ENCODE peak calls at places on chromosomes 4 and X, in ten cellular contexts. B is body of pancreas; X is CD4-positive, CD25-positive, alpha-beta regulatory T cell; R is heart right ventricle; J is stomach; Z is MM.1S; L is psoas muscle; O is Caco-2; S is CD4-positive, alpha-beta memory T cell; N is mammary epithelial cell. W is an unnamed sample. For H3K9me3, the result is how much of the 10 kb centered on the place peaks cover.

GRCh38 chr4:692771-693554 is 4.0 kb upstream of the SLC49A3 start:
- DNase-seq in Z (no peak), R (no peak), L (no peak), O (no peak), B (no peak), S (no peak), X (no peak), J (no peak), N (no peak), W (no peak)

GRCh38 chr4:87130985-87131753 is 89.2 kb downstream of the KLHL8 start:
- DNase-seq in J (no peak), O (no peak), R (no peak), N (no peak), L (no peak), B (no peak), X (no peak), Z (no peak), S (no peak), W (no peak)

GRCh38 chrX:17415242-17415815 is 40.3 kb downstream of the NHS start:
- DNase-seq in O (no peak), R (no peak), S (no peak), N (no peak), J (no peak), X (no peak), B (no peak), L (no peak), Z (no peak), W (no peak)

GRCh38 chr4:152970102-152970820 is 34.1 kb downstream of the FHDC1 start:
- DNase-seq in O (no peak), Z (no peak), J (no peak), S (no peak), B (no peak), L (no peak), N (peak), X (no peak), R (no peak), W (no peak)

GRCh38 chr4:10656988-10657387 is 27.6 kb downstream of the CLNK start:
- DNase-seq in Z (no peak), R (no peak), B (no peak), S (no peak), X (no peak), O (peak), L (no peak), J (no peak), N (peak), W (no peak)

GRCh38 chrX:6849711-6850415 is 297.6 kb upstream of the STS start:
- DNase-seq in B (no peak), O (peak), S (no peak), Z (no peak), L (no peak), R (no peak), X (no peak), J (no peak), N (peak), W (no peak)

GRCh38 chr4:183905593-183906485 is 732 bp downstream of the STOX2 start:
- DNase-seq in O (peak), J (peak), L (peak), B (peak), S (no peak), X (no peak), N (peak), R (peak), Z (no peak), W (no peak)

GRCh38 chrX:139932077-139932900 is 564 bp downstream of the ATP11C start:
- DNase-seq in S (peak), R (peak), N (peak), J (peak), B (peak), X (peak), L (peak), O (peak), Z (peak), W (peak)

GRCh38 chr4:155106629-155107028 is 101.8 kb upstream of the NPY2R start:
- DNase-seq in X (no peak), J (no peak), Z (no peak), R (no peak), N (no peak), B (no peak), O (no peak), S (no peak), L (no peak), W (no peak)

GRCh38 chrX:45083314-45083713 is 117.4 kb downstream of the DIPK2B start:
- DNase-seq in B (no peak), J (no peak), L (no peak), S (no peak), N (no peak), X (no peak), O (no peak), R (no peak), Z (peak), W (no peak)

GRCh38 chrX:33138677-33139249 is 72.6 kb downstream of the DMD start:
- DNase-seq in J (no peak), R (no peak), X (no peak), N (no peak), B (no peak), Z (no peak), S (no peak), L (no peak), O (no peak), W (no peak)

GRCh38 chr4:30825008-30825765 is 105.0 kb downstream of the PCDH7 start:
- DNase-seq in N (peak), B (no peak), R (no peak), L (no peak), J (no peak), X (no peak), O (no peak), S (no peak), Z (no peak), W (no peak)

GRCh38 chr4:48025005-48025404 is 8.4 kb downstream of the NIPAL1 start:
- DNase-seq in O (no peak), Z (no peak), S (no peak), N (no peak), X (no peak), J (no peak), B (no peak), L (no peak), R (no peak), W (no peak)

GRCh38 chrX:133660356-133660755 is 245.1 kb upstream of the GPC4 start:
- DNase-seq in S (no peak), R (no peak), L (no peak), B (peak), O (no peak), Z (no peak), J (no peak), N (peak), X (no peak), W (no peak)

GRCh38 chrX:13043938-13044337 is 482 bp downstream of the FAM9C start:
- DNase-seq in O (no peak), Z (no peak), B (no peak), N (no peak), S (no peak), J (no peak), L (no peak), R (no peak), X (no peak), W (no peak)

GRCh38 chrX:84046403-84046984 is 141.5 kb downstream of the RPS6KA6 start:
- DNase-seq in X (peak), S (peak), J (peak), B (peak), O (peak), L (no peak), N (peak), Z (peak), R (no peak), W (no peak)

GRCh38 chr4:113979157-113979972 is at the start of gene ARSJ:
- DNase-seq in R (peak), N (peak), S (no peak), L (peak), J (peak), X (no peak), B (peak), Z (no peak), O (peak), W (peak)

GRCh38 chr4:95507147-95507546 is 41.6 kb downstream of the UNC5C start:
- DNase-seq in N (no peak), X (no peak), S (no peak), L (no peak), B (no peak), Z (no peak), O (no peak), R (no peak), J (no peak), W (no peak)

GRCh38 chrX:2967998-2968909 is 38.1 kb upstream of the ARSH start:
- DNase-seq in N (peak), Z (no peak), J (no peak), R (peak), S (no peak), L (no peak), O (peak), X (no peak), B (peak), W (no peak)

GRCh38 chr4:140243345-140243753 is 89.4 kb upstream of the MAML3 start:
- DNase-seq in O (peak), J (peak), S (no peak), Z (no peak), R (no peak), X (peak), B (peak), L (no peak), N (no peak), W (no peak)

GRCh38 chr4:157014621-157015591 is 43.3 kb upstream of the PDGFC start:
- DNase-seq in N (peak), S (no peak), L (no peak), B (no peak), O (no peak), R (no peak), X (no peak), Z (no peak), J (no peak), W (no peak)

GRCh38 chrX:134431894-134432293 is 28.1 kb upstream of the HPRT1 start:
- DNase-seq in J (no peak), Z (no peak), R (no peak), N (peak), L (no peak), X (no peak), B (no peak), S (no peak), O (no peak), W (no peak)

GRCh38 chr4:24853142-24853541 is 57.8 kb downstream of the SOD3 start:
- DNase-seq in J (no peak), O (no peak), Z (no peak), B (no peak), R (no peak), S (no peak), X (no peak), N (no peak), L (no peak), W (no peak)

GRCh38 chrX:30822719-30823118 is 66.3 kb downstream of the TAB3 start:
- DNase-seq in S (no peak), O (no peak), J (no peak), L (no peak), B (no peak), N (no peak), X (no peak), R (no peak), Z (no peak), W (no peak)

GRCh38 chr4:4727536-4727935 is 131.9 kb upstream of the MSX1 start:
- DNase-seq in B (no peak), R (no peak), S (no peak), X (no peak), N (no peak), Z (no peak), L (no peak), O (no peak), J (no peak), W (no peak)

GRCh38 chr4:10971800-10972398 is 287.3 kb upstream of the CLNK start:
- DNase-seq in J (no peak), O (no peak), X (no peak), B (no peak), R (no peak), Z (no peak), N (peak), L (no peak), S (no peak), W (no peak)

GRCh38 chr4:14925471-14925870 is 76.8 kb upstream of the CPEB2 start:
- DNase-seq in O (no peak), X (no peak), L (no peak), J (no peak), R (no peak), N (no peak), Z (no peak), S (no peak), B (no peak), W (no peak)

GRCh38 chr4:92678292-92678691 is 374.5 kb downstream of the GRID2 start:
- DNase-seq in L (no peak), O (no peak), N (no peak), B (no peak), R (no peak), J (no peak), S (no peak), X (no peak), Z (no peak), W (no peak)

GRCh38 chr4:48899950-48900349 is 6.6 kb downstream of the OCIAD2 start:
- DNase-seq in S (no peak), X (no peak), N (no peak), R (no peak), L (no peak), Z (no peak), B (no peak), O (no peak), J (no peak), W (no peak)

GRCh38 chr4:6701371-6701770 is 7.7 kb downstream of the S100P start:
- DNase-seq in X (peak), B (no peak), N (no peak), J (no peak), L (no peak), O (peak), Z (no peak), R (no peak), S (no peak), W (no peak)

GRCh38 chr4:7649741-7650531 is 215.2 kb upstream of the PSAPL1 start:
- DNase-seq in S (peak), L (peak), Z (no peak), N (peak), X (peak), R (no peak), J (no peak), O (no peak), B (no peak), W (peak)

GRCh38 chr4:113809313-113809712 is 47.8 kb upstream of the CAMK2D start:
- DNase-seq in S (no peak), B (no peak), O (no peak), X (no peak), R (peak), N (peak), L (peak), J (no peak), Z (no peak), W (no peak)

DNA sequence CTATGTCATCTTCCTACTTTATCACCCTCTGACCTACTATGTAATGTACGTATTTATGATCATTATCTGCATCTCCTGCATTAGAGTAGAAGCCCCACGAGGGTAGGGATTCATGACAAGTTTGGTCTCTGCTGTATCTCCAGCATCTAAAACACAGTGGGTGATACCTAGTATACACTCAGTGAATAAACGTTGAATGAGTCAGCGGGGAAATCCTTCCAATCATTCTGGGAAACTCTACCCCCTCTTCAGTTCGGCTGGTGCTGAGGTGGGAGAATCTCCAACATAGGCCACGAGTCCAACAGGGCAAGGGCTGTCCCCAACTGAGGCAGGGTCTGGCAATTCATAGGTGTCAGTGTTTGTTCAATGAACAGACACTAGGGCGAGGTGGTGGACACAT is 74.4 kb upstream of the EFNB1 start:
- DNase-seq in L (no peak), Z (no peak), O (no peak), J (no peak), N (no peak), S (no peak), R (no peak), X (no peak), B (no peak), W (no peak)
- H3K9me3 ChIP-seq in L (under half), Z (under half), O (under half), J (under half), N (under half), S (under half), R (under half), X (under half), B (under half), W (under half)

GRCh38 chrX:67207912-67208311 is 335.9 kb upstream of the AR start:
- DNase-seq in R (no peak), O (no peak), S (no peak), B (no peak), J (no peak), L (no peak), Z (peak), X (no peak), N (no peak), W (no peak)
- H3K9me3 ChIP-seq in R (under half), O (under half), S (under half), B (under half), J (under half), L (under half), Z (under half), X (under half), N (under half), W (under half)

DNA sequence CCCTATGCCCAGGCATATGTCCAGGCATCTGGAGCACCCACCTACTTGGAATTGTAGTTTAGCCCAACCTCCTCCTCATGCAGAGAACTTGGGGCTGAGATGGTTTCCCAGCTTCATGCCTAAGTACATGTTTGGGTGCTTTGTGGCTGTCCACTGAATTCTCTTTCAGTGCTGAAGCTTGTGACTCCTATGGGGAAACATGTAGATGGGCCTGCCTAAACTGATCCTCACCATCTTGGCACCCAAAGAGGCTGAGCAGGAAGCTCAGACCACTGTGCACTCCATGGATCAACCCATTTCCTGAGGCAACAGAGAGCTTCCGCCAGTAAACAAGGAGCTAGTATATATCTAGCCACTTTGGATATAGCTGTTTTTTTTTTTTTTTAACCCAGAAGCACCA is 2733.7 kb downstream of the PCDH7 start:
- DNase-seq in X (no peak), O (no peak), B (no peak), Z (no peak), N (no peak), S (no peak), L (no peak), J (no peak), R (no peak), W (no peak)
- H3K9me3 ChIP-seq in X (under half), O (under half), B (under half), Z (under half), N (under half), S (under half), L (under half), J (under half), R (under half), W (under half)

GRCh38 chrX:79161655-79162054 is 17.2 kb downstream of the GPR174 start:
- DNase-seq in O (no peak), S (peak), X (peak), B (no peak), J (no peak), N (no peak), L (no peak), R (no peak), Z (peak), W (no peak)

GRCh38 chrX:79154612-79155358 is 10.3 kb downstream of the GPR174 start:
- DNase-seq in N (no peak), L (no peak), X (no peak), O (no peak), Z (no peak), S (no peak), B (no peak), R (no peak), J (no peak), W (no peak)

GRCh38 chrX:79153348-79153747 is 8.9 kb downstream of the GPR174 start:
- DNase-seq in R (no peak), O (no peak), Z (peak), N (no peak), J (no peak), B (no peak), L (no peak), X (no peak), S (no peak), W (no peak)

GRCh38 chrX:79159800-79160199 is 15.3 kb downstream of the GPR174 start:
- DNase-seq in S (no peak), J (no peak), B (no peak), X (no peak), Z (no peak), O (no peak), R (no peak), L (no peak), N (no peak), W (no peak)

DNA sequence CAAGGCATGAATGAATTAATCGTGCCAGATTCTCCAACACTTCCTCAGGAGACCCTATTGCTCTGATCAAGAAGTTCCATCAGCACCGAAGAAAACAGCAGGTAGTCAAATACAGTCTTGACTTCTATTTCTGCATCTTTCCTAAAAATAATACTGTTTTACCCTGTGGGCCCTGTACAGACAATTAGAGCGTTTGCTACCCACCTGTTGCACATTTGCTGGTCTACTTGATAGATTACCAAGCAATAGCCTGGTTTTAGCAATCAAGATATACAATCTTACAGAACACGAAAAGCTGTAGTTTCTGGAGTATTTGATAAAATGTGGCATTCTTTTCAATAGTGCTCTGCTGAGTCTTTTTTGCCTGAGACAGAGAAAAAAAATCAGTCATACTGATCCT is 12.3 kb downstream of the GPR174 start:
- DNase-seq in X (no peak), O (no peak), J (no peak), B (no peak), L (no peak), N (no peak), S (no peak), Z (no peak), R (no peak), W (no peak)
- H3K9me3 ChIP-seq in X (under half), O (under half), J (under half), B (under half), L (under half), N (under half), S (under half), Z (under half), R (under half), W (under half)

DNA sequence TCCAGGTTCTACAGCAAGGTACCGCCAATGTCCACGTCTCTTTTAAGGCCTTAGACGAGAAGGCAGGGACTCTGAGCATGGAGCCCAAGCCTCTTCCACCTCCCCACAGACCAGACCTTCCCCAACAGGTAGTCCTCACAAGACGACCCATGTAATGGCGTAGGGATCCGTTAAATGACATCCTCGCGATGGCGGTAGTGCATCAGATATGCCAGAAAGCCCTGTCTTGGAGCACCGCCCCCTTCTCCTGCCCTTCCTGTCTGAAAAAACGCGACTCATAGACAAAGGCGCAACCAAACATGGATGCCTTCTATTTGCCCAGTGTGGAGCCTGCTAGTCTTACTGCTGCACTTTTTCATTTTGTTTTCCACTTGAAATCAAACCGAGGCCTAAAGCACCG is 185.4 kb downstream of the OR13H1 start:
- DNase-seq in N (peak), O (no peak), S (peak), L (peak), R (no peak), X (peak), Z (peak), J (peak), B (peak), W (no peak)
- H3K9me3 ChIP-seq in N (under half), O (under half), S (under half), L (under half), R (under half), X (under half), Z (under half), J (under half), B (under half), W (under half)

GRCh38 chrX:136534131-136534530 is 2.1 kb downstream of the VGLL1 start:
- DNase-seq in B (no peak), N (no peak), L (no peak), X (no peak), R (no peak), O (no peak), S (no peak), Z (no peak), J (no peak), W (no peak)

GRCh38 chrX:136528645-136529315 is 3.2 kb upstream of the VGLL1 start:
- DNase-seq in B (no peak), X (no peak), S (no peak), R (no peak), O (peak), N (no peak), Z (no peak), J (no peak), L (no peak), W (no peak)

GRCh38 chrX:136525738-136526606 is 6.0 kb upstream of the VGLL1 start:
- DNase-seq in R (peak), N (peak), B (peak), O (no peak), Z (no peak), L (peak), J (peak), S (no peak), X (no peak), W (no peak)

GRCh38 chrX:136529795-136530194 is 2.2 kb upstream of the VGLL1 start:
- DNase-seq in J (no peak), S (no peak), Z (no peak), R (no peak), L (no peak), O (no peak), B (no peak), N (no peak), X (no peak), W (no peak)

DNA sequence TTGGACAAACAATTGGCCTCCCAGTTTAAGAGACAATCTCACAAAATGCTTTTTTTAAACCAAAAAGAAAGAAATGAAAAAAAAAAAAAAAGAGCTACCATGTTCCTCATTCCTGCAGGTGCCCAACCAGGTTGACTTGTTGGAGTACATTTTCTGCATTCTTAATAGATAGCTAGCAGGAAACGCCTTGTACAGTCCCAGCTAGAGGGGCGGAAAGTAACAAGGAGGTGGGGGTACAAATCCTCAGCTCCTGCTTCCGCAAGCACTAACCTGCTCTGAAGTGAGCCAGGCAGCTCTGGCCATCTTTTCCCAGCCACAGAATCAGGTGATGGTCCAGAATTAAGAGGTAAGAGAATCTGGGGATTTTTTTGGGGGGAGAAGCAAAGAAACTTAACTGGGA is at the start of gene VGLL1:
- DNase-seq in Z (no peak), L (no peak), J (no peak), S (no peak), X (no peak), O (peak), R (no peak), N (no peak), B (no peak), W (no peak)
- H3K9me3 ChIP-seq in Z (under half), L (under half), J (under half), S (under half), X (under half), O (under half), R (under half), N (under half), B (under half), W (under half)

W was measured in T-helper 17 cell.